ENCODE peak calls at places on chromosome 11, in nine cellular contexts. One of them, this sample, is unnamed.

GRCh38 chr11:65575568-65576231 is at the start of gene EHBP1L1:
- DNase-seq in Caco-2: peak
- DNase-seq in sigmoid colon: peak
- DNase-seq in body of pancreas: peak
- DNase-seq in heart right ventricle: peak
- DNase-seq in psoas muscle: peak
- DNase-seq in hepatocyte: peak
- DNase-seq in epithelial cell of proximal tubule: no peak
- DNase-seq in brain microvascular endothelial cell: no peak
- DNase-seq in this sample: no peak

GRCh38 chr11:67213251-67213650 is 53.0 kb upstream of the GRK2 start:
- DNase-seq in body of pancreas: no peak
- DNase-seq in Caco-2: no peak
- DNase-seq in hepatocyte: no peak
- DNase-seq in brain microvascular endothelial cell: no peak
- DNase-seq in epithelial cell of proximal tubule: no peak
- DNase-seq in sigmoid colon: no peak
- DNase-seq in heart right ventricle: no peak
- DNase-seq in psoas muscle: no peak
- DNase-seq in this sample: no peak

GRCh38 chr11:116311141-116311540 is 461.6 kb downstream of the BUD13 start:
- DNase-seq in heart right ventricle: no peak
- DNase-seq in epithelial cell of proximal tubule: no peak
- DNase-seq in body of pancreas: no peak
- DNase-seq in sigmoid colon: no peak
- DNase-seq in brain microvascular endothelial cell: no peak
- DNase-seq in hepatocyte: no peak
- DNase-seq in psoas muscle: no peak
- DNase-seq in Caco-2: no peak
- DNase-seq in this sample: no peak

GRCh38 chr11:131186629-131187075 is 183.8 kb upstream of the NTM start:
- DNase-seq in sigmoid colon: no peak
- DNase-seq in epithelial cell of proximal tubule: no peak
- DNase-seq in hepatocyte: no peak
- DNase-seq in brain microvascular endothelial cell: no peak
- DNase-seq in heart right ventricle: peak
- DNase-seq in Caco-2: no peak
- DNase-seq in psoas muscle: no peak
- DNase-seq in body of pancreas: no peak
- DNase-seq in this sample: no peak

GRCh38 chr11:559712-560304 is 730 bp downstream of the LMNTD2 start:
- DNase-seq in brain microvascular endothelial cell: no peak
- DNase-seq in body of pancreas: peak
- DNase-seq in hepatocyte: no peak
- DNase-seq in heart right ventricle: no peak
- DNase-seq in epithelial cell of proximal tubule: no peak
- DNase-seq in Caco-2: peak
- DNase-seq in psoas muscle: no peak
- DNase-seq in sigmoid colon: no peak
- DNase-seq in this sample: no peak

GRCh38 chr11:875769-876301 is 33.2 kb downstream of the TSPAN4 start:
- DNase-seq in hepatocyte: no peak
- DNase-seq in psoas muscle: no peak
- DNase-seq in brain microvascular endothelial cell: no peak
- DNase-seq in epithelial cell of proximal tubule: no peak
- DNase-seq in body of pancreas: no peak
- DNase-seq in Caco-2: no peak
- DNase-seq in heart right ventricle: no peak
- DNase-seq in sigmoid colon: no peak
- DNase-seq in this sample: no peak

GRCh38 chr11:15158351-15159015 is 43.8 kb downstream of the INSC start:
- DNase-seq in sigmoid colon: no peak
- DNase-seq in Caco-2: no peak
- DNase-seq in psoas muscle: no peak
- DNase-seq in brain microvascular endothelial cell: peak
- DNase-seq in heart right ventricle: no peak
- DNase-seq in hepatocyte: peak
- DNase-seq in body of pancreas: no peak
- DNase-seq in epithelial cell of proximal tubule: no peak
- DNase-seq in this sample: no peak

GRCh38 chr11:65556470-65557279 is 1.5 kb downstream of the LTBP3 start:
- DNase-seq in body of pancreas: no peak
- DNase-seq in sigmoid colon: peak
- DNase-seq in psoas muscle: no peak
- DNase-seq in epithelial cell of proximal tubule: no peak
- DNase-seq in hepatocyte: no peak
- DNase-seq in Caco-2: no peak
- DNase-seq in heart right ventricle: no peak
- DNase-seq in brain microvascular endothelial cell: no peak
- DNase-seq in this sample: no peak

GRCh38 chr11:115751244-115751643 is 247.0 kb upstream of the CADM1 start:
- DNase-seq in brain microvascular endothelial cell: no peak
- DNase-seq in heart right ventricle: no peak
- DNase-seq in epithelial cell of proximal tubule: no peak
- DNase-seq in sigmoid colon: no peak
- DNase-seq in body of pancreas: no peak
- DNase-seq in Caco-2: no peak
- DNase-seq in psoas muscle: no peak
- DNase-seq in hepatocyte: no peak
- DNase-seq in this sample: no peak

GRCh38 chr11:71446942-71447688 is 1.1 kb downstream of the DHCR7 start:
- DNase-seq in sigmoid colon: peak
- DNase-seq in epithelial cell of proximal tubule: peak
- DNase-seq in hepatocyte: peak
- DNase-seq in heart right ventricle: no peak
- DNase-seq in body of pancreas: no peak
- DNase-seq in Caco-2: peak
- DNase-seq in brain microvascular endothelial cell: peak
- DNase-seq in psoas muscle: no peak
- DNase-seq in this sample: no peak

GRCh38 chr11:4610258-4610935 is 2.4 kb upstream of the TRIM68 start:
- DNase-seq in hepatocyte: no peak
- DNase-seq in body of pancreas: no peak
- DNase-seq in heart right ventricle: no peak
- DNase-seq in psoas muscle: no peak
- DNase-seq in brain microvascular endothelial cell: no peak
- DNase-seq in sigmoid colon: no peak
- DNase-seq in epithelial cell of proximal tubule: no peak
- DNase-seq in Caco-2: no peak
- DNase-seq in this sample: no peak

GRCh38 chr11:120694706-120695105 is 183.2 kb downstream of the GRIK4 start:
- DNase-seq in sigmoid colon: no peak
- DNase-seq in epithelial cell of proximal tubule: no peak
- DNase-seq in hepatocyte: no peak
- DNase-seq in Caco-2: no peak
- DNase-seq in brain microvascular endothelial cell: no peak
- DNase-seq in heart right ventricle: no peak
- DNase-seq in body of pancreas: no peak
- DNase-seq in psoas muscle: no peak
- DNase-seq in this sample: no peak

GRCh38 chr11:120698918-120699317 is 187.4 kb downstream of the GRIK4 start:
- DNase-seq in Caco-2: no peak
- DNase-seq in hepatocyte: no peak
- DNase-seq in heart right ventricle: no peak
- DNase-seq in body of pancreas: no peak
- DNase-seq in brain microvascular endothelial cell: no peak
- DNase-seq in epithelial cell of proximal tubule: no peak
- DNase-seq in sigmoid colon: no peak
- DNase-seq in psoas muscle: no peak
- DNase-seq in this sample: no peak

GRCh38 chr11:120695426-120695825 is 183.9 kb downstream of the GRIK4 start:
- DNase-seq in psoas muscle: no peak
- DNase-seq in Caco-2: no peak
- DNase-seq in body of pancreas: no peak
- DNase-seq in epithelial cell of proximal tubule: no peak
- DNase-seq in brain microvascular endothelial cell: no peak
- DNase-seq in sigmoid colon: no peak
- DNase-seq in heart right ventricle: no peak
- DNase-seq in hepatocyte: no peak
- DNase-seq in this sample: no peak

DNA sequence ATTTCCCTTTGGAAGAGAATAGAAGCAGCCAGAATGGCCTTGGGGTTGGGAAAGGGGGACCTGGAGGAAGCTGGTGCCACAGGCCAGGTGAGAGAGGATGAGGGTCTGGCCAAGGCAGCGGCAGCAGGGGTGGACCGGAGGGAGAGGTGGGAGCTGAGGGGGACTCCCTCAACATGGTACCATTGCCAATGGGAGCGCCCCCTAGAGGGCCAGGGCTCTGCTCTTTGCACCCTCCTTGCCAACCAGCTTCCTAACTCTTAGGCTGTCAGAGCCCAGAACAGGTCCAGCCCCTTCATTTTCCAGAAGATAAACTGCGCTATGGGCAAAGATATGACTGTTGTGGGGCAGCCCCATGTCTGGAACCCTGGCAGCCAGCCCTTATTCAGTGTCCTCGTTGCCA is 185.0 kb downstream of the GRIK4 start:
- DNase-seq in body of pancreas: no peak
- DNase-seq in brain microvascular endothelial cell: no peak
- DNase-seq in epithelial cell of proximal tubule: no peak
- DNase-seq in Caco-2: no peak
- DNase-seq in heart right ventricle: no peak
- DNase-seq in psoas muscle: no peak
- DNase-seq in hepatocyte: no peak
- DNase-seq in sigmoid colon: no peak
- DNase-seq in this sample: no peak
- TF ChIP-seq CTCF in body of pancreas: no peak
- TF ChIP-seq CTCF in brain microvascular endothelial cell: no peak
- TF ChIP-seq CTCF in epithelial cell of proximal tubule: peak
- TF ChIP-seq CTCF in Caco-2: peak
- TF ChIP-seq CTCF in heart right ventricle: no peak
- TF ChIP-seq CTCF in psoas muscle: no peak
- TF ChIP-seq CTCF in hepatocyte: no peak
- TF ChIP-seq CTCF in sigmoid colon: no peak
- TF ChIP-seq CTCF in this sample: peak

GRCh38 chr11:9316334-9316733 is 1.9 kb upstream of the TMEM41B start:
- DNase-seq in psoas muscle: no peak
- DNase-seq in body of pancreas: no peak
- DNase-seq in Caco-2: no peak
- DNase-seq in hepatocyte: no peak
- DNase-seq in brain microvascular endothelial cell: no peak
- DNase-seq in heart right ventricle: no peak
- DNase-seq in epithelial cell of proximal tubule: no peak
- DNase-seq in sigmoid colon: no peak
- DNase-seq in this sample: no peak

GRCh38 chr11:9313648-9314290 is 624 bp downstream of the TMEM41B start:
- DNase-seq in body of pancreas: no peak
- DNase-seq in psoas muscle: no peak
- DNase-seq in brain microvascular endothelial cell: no peak
- DNase-seq in heart right ventricle: no peak
- DNase-seq in epithelial cell of proximal tubule: no peak
- DNase-seq in sigmoid colon: peak
- DNase-seq in Caco-2: peak
- DNase-seq in hepatocyte: peak
- DNase-seq in this sample: no peak

GRCh38 chr11:9314291-9315077 is at the start of gene TMEM41B:
- DNase-seq in epithelial cell of proximal tubule: peak
- DNase-seq in sigmoid colon: peak
- DNase-seq in body of pancreas: peak
- DNase-seq in hepatocyte: peak
- DNase-seq in heart right ventricle: peak
- DNase-seq in Caco-2: peak
- DNase-seq in brain microvascular endothelial cell: peak
- DNase-seq in psoas muscle: peak
- DNase-seq in this sample: peak

GRCh38 chr11:9310485-9310884 is 3.9 kb downstream of the TMEM41B start:
- DNase-seq in heart right ventricle: no peak
- DNase-seq in body of pancreas: no peak
- DNase-seq in sigmoid colon: no peak
- DNase-seq in brain microvascular endothelial cell: no peak
- DNase-seq in psoas muscle: no peak
- DNase-seq in hepatocyte: no peak
- DNase-seq in epithelial cell of proximal tubule: no peak
- DNase-seq in Caco-2: no peak
- DNase-seq in this sample: no peak

GRCh38 chr11:9315078-9315688 is 790 bp upstream of the TMEM41B start:
- DNase-seq in body of pancreas: peak
- DNase-seq in sigmoid colon: no peak
- DNase-seq in hepatocyte: no peak
- DNase-seq in Caco-2: no peak
- DNase-seq in brain microvascular endothelial cell: no peak
- DNase-seq in epithelial cell of proximal tubule: no peak
- DNase-seq in psoas muscle: no peak
- DNase-seq in heart right ventricle: no peak
- DNase-seq in this sample: no peak
- TF ChIP-seq CTCF in body of pancreas: no peak
- TF ChIP-seq CTCF in sigmoid colon: no peak
- TF ChIP-seq CTCF in hepatocyte: no peak
- TF ChIP-seq CTCF in Caco-2: no peak
- TF ChIP-seq CTCF in brain microvascular endothelial cell: no peak
- TF ChIP-seq CTCF in epithelial cell of proximal tubule: no peak
- TF ChIP-seq CTCF in psoas muscle: no peak
- TF ChIP-seq CTCF in heart right ventricle: no peak
- TF ChIP-seq CTCF in this sample: no peak

DNA sequence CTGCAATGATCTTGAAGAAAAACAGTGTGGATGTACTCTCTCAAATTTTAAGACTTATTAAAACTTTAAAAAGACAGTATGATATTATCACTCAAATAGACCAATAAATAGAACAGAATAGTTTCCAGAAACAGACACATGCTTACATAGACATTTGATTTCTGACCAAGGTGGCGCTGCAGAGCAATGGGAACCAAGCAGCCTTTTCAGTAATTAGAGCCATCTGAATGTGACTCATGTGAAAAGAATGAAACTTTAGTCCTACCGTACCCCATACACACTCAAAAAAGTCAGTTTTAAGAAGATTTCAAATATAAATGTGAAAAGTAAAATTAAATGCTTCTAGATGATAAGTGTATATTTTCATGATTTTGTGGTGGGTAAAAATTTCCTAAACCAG is 74.2 kb upstream of the MS4A8 start:
- DNase-seq in sigmoid colon: no peak
- DNase-seq in body of pancreas: peak
- DNase-seq in Caco-2: peak
- DNase-seq in heart right ventricle: no peak
- DNase-seq in epithelial cell of proximal tubule: no peak
- DNase-seq in psoas muscle: no peak
- DNase-seq in brain microvascular endothelial cell: peak
- DNase-seq in hepatocyte: peak
- DNase-seq in this sample: no peak
- TF ChIP-seq CTCF in sigmoid colon: no peak
- TF ChIP-seq CTCF in body of pancreas: peak
- TF ChIP-seq CTCF in Caco-2: no peak
- TF ChIP-seq CTCF in heart right ventricle: no peak
- TF ChIP-seq CTCF in epithelial cell of proximal tubule: peak
- TF ChIP-seq CTCF in psoas muscle: no peak
- TF ChIP-seq CTCF in brain microvascular endothelial cell: peak
- TF ChIP-seq CTCF in hepatocyte: peak
- TF ChIP-seq CTCF in this sample: peak

GRCh38 chr11:44760917-44761545 is 34.3 kb downstream of the TSPAN18 start:
- DNase-seq in brain microvascular endothelial cell: peak
- DNase-seq in heart right ventricle: no peak
- DNase-seq in epithelial cell of proximal tubule: peak
- DNase-seq in sigmoid colon: peak
- DNase-seq in body of pancreas: no peak
- DNase-seq in Caco-2: no peak
- DNase-seq in hepatocyte: peak
- DNase-seq in psoas muscle: no peak
- DNase-seq in this sample: no peak
- TF ChIP-seq CTCF in brain microvascular endothelial cell: peak
- TF ChIP-seq CTCF in heart right ventricle: peak
- TF ChIP-seq CTCF in epithelial cell of proximal tubule: peak
- TF ChIP-seq CTCF in sigmoid colon: no peak
- TF ChIP-seq CTCF in body of pancreas: no peak
- TF ChIP-seq CTCF in Caco-2: no peak
- TF ChIP-seq CTCF in hepatocyte: no peak
- TF ChIP-seq CTCF in psoas muscle: no peak
- TF ChIP-seq CTCF in this sample: no peak

GRCh38 chr11:125918140-125918840 is 14.0 kb downstream of the DDX25 start:
- DNase-seq in Caco-2: no peak
- DNase-seq in epithelial cell of proximal tubule: no peak
- DNase-seq in heart right ventricle: no peak
- DNase-seq in brain microvascular endothelial cell: no peak
- DNase-seq in sigmoid colon: no peak
- DNase-seq in body of pancreas: no peak
- DNase-seq in psoas muscle: no peak
- DNase-seq in hepatocyte: no peak
- DNase-seq in this sample: no peak
- TF ChIP-seq CTCF in Caco-2: no peak
- TF ChIP-seq CTCF in epithelial cell of proximal tubule: no peak
- TF ChIP-seq CTCF in heart right ventricle: no peak
- TF ChIP-seq CTCF in brain microvascular endothelial cell: no peak
- TF ChIP-seq CTCF in sigmoid colon: no peak
- TF ChIP-seq CTCF in body of pancreas: no peak
- TF ChIP-seq CTCF in psoas muscle: no peak
- TF ChIP-seq CTCF in hepatocyte: no peak
- TF ChIP-seq CTCF in this sample: no peak